ENCODE peak calls at places on chromosome 17, in four cellular contexts. One of them, this sample, is unnamed.

GRCh38 chr17:61088556-61088955 is 311.1 kb upstream of the TBX2 start:
- DNase-seq in psoas muscle: no peak
- DNase-seq in heart right ventricle: no peak
- DNase-seq in stomach: no peak
- DNase-seq in this sample: no peak

GRCh38 chr17:76240461-76241204 is at the start of gene RNF157:
- DNase-seq in psoas muscle: peak
- DNase-seq in heart right ventricle: peak
- DNase-seq in stomach: peak
- DNase-seq in this sample: peak

GRCh38 chr17:44053130-44053872 is 13.2 kb downstream of the LSM12 start:
- DNase-seq in psoas muscle: no peak
- DNase-seq in heart right ventricle: no peak
- DNase-seq in stomach: peak
- DNase-seq in this sample: peak

GRCh38 chr17:14886200-14886739 is 378.9 kb downstream of the PMP22 start:
- DNase-seq in psoas muscle: no peak
- DNase-seq in heart right ventricle: no peak
- DNase-seq in stomach: no peak
- DNase-seq in this sample: no peak

GRCh38 chr17:9195961-9196668 is 174.8 kb downstream of the NTN1 start:
- DNase-seq in psoas muscle: no peak
- DNase-seq in heart right ventricle: no peak
- DNase-seq in stomach: no peak
- DNase-seq in this sample: no peak

GRCh38 chr17:83083368-83084201 is 4.2 kb downstream of the METRNL start:
- DNase-seq in psoas muscle: peak
- DNase-seq in heart right ventricle: no peak
- DNase-seq in stomach: no peak
- DNase-seq in this sample: peak

GRCh38 chr17:38440614-38441397 is 12.5 kb downstream of the ARHGAP23 start:
- DNase-seq in psoas muscle: no peak
- DNase-seq in heart right ventricle: peak
- DNase-seq in stomach: no peak
- DNase-seq in this sample: no peak

GRCh38 chr17:17989081-17989480 is 16.4 kb downstream of the DRC3 start:
- DNase-seq in psoas muscle: no peak
- DNase-seq in heart right ventricle: no peak
- DNase-seq in stomach: no peak
- DNase-seq in this sample: no peak

GRCh38 chr17:61467416-61468262 is 15.4 kb downstream of the TBX4 start:
- DNase-seq in psoas muscle: no peak
- DNase-seq in heart right ventricle: no peak
- DNase-seq in stomach: peak
- DNase-seq in this sample: peak

GRCh38 chr17:17724307-17724921 is 43.2 kb downstream of the RAI1 start:
- DNase-seq in psoas muscle: no peak
- DNase-seq in heart right ventricle: peak
- DNase-seq in stomach: no peak
- DNase-seq in this sample: no peak

GRCh38 chr17:56752263-56752662 is 81.5 kb downstream of the C17orf67 start:
- DNase-seq in psoas muscle: no peak
- DNase-seq in heart right ventricle: no peak
- DNase-seq in stomach: no peak
- DNase-seq in this sample: no peak

GRCh38 chr17:76384222-76384986 is at the start of gene SPHK1:
- DNase-seq in psoas muscle: peak
- DNase-seq in heart right ventricle: peak
- DNase-seq in stomach: peak
- DNase-seq in this sample: peak

GRCh38 chr17:58247511-58248363 is 9.4 kb downstream of the LPO start:
- DNase-seq in psoas muscle: no peak
- DNase-seq in heart right ventricle: no peak
- DNase-seq in stomach: no peak
- DNase-seq in this sample: no peak

GRCh38 chr17:55175788-55176425 is 88.9 kb upstream of the HLF start:
- DNase-seq in psoas muscle: no peak
- DNase-seq in heart right ventricle: no peak
- DNase-seq in stomach: no peak
- DNase-seq in this sample: no peak

GRCh38 chr17:6574689-6575595 is 18.6 kb upstream of the PITPNM3 start:
- DNase-seq in psoas muscle: no peak
- DNase-seq in heart right ventricle: peak
- DNase-seq in stomach: peak
- DNase-seq in this sample: no peak

GRCh38 chr17:14161419-14161818 is 75.2 kb downstream of the CDRT15 start:
- DNase-seq in psoas muscle: no peak
- DNase-seq in heart right ventricle: no peak
- DNase-seq in stomach: no peak
- DNase-seq in this sample: no peak

GRCh38 chr17:6245301-6245810 is 175.2 kb downstream of the WSCD1 start:
- DNase-seq in psoas muscle: no peak
- DNase-seq in heart right ventricle: no peak
- DNase-seq in stomach: no peak
- DNase-seq in this sample: no peak

GRCh38 chr17:10318540-10318939 is 54.3 kb downstream of the MYH13 start:
- DNase-seq in psoas muscle: no peak
- DNase-seq in heart right ventricle: no peak
- DNase-seq in stomach: no peak
- DNase-seq in this sample: no peak

GRCh38 chr17:48174833-48175232 is 67.3 kb downstream of the SNX11 start:
- DNase-seq in psoas muscle: no peak
- DNase-seq in heart right ventricle: no peak
- DNase-seq in stomach: no peak
- DNase-seq in this sample: no peak

GRCh38 chr17:56359518-56359917 is 206.2 kb downstream of the ANKFN1 start:
- DNase-seq in psoas muscle: no peak
- DNase-seq in heart right ventricle: no peak
- DNase-seq in stomach: no peak
- DNase-seq in this sample: no peak

GRCh38 chr17:68777243-68777855 is 176.2 kb upstream of the FAM20A start:
- DNase-seq in psoas muscle: peak
- DNase-seq in heart right ventricle: peak
- DNase-seq in stomach: peak
- DNase-seq in this sample: peak

GRCh38 chr17:31249742-31250141 is 47.3 kb downstream of the OMG start:
- DNase-seq in psoas muscle: no peak
- DNase-seq in heart right ventricle: no peak
- DNase-seq in stomach: no peak
- DNase-seq in this sample: no peak

GRCh38 chr17:42519546-42520444 is 16.2 kb upstream of the NAGLU start:
- DNase-seq in psoas muscle: peak
- DNase-seq in heart right ventricle: peak
- DNase-seq in stomach: peak
- DNase-seq in this sample: peak

GRCh38 chr17:82442643-82443464 is 7.7 kb downstream of the CYBC1 start:
- DNase-seq in psoas muscle: no peak
- DNase-seq in heart right ventricle: peak
- DNase-seq in stomach: no peak
- DNase-seq in this sample: no peak

GRCh38 chr17:76296889-76297288 is 11.2 kb downstream of the QRICH2 start:
- DNase-seq in psoas muscle: no peak
- DNase-seq in heart right ventricle: no peak
- DNase-seq in stomach: no peak
- DNase-seq in this sample: no peak

GRCh38 chr17:74362811-74363498 is 1.3 kb upstream of the BTBD17 start:
- DNase-seq in psoas muscle: no peak
- DNase-seq in heart right ventricle: no peak
- DNase-seq in stomach: no peak
- DNase-seq in this sample: no peak

GRCh38 chr17:81926451-81927144 is 937 bp downstream of the MAFG start:
- DNase-seq in psoas muscle: peak
- DNase-seq in heart right ventricle: peak
- DNase-seq in stomach: peak
- DNase-seq in this sample: peak

GRCh38 chr17:82390860-82391435 is 19.4 kb downstream of the UTS2R start:
- DNase-seq in psoas muscle: no peak
- DNase-seq in heart right ventricle: no peak
- DNase-seq in stomach: no peak
- DNase-seq in this sample: no peak

GRCh38 chr17:57294629-57295501 is 38.5 kb downstream of the MSI2 start:
- DNase-seq in psoas muscle: peak
- DNase-seq in heart right ventricle: peak
- DNase-seq in stomach: no peak
- DNase-seq in this sample: no peak

GRCh38 chr17:17060930-17061329 is 18.7 kb downstream of the MPRIP start:
- DNase-seq in psoas muscle: no peak
- DNase-seq in heart right ventricle: no peak
- DNase-seq in stomach: no peak
- DNase-seq in this sample: no peak

GRCh38 chr17:73325527-73325842 is 13.7 kb upstream of the CDC42EP4 start:
- DNase-seq in psoas muscle: peak
- DNase-seq in heart right ventricle: no peak
- DNase-seq in stomach: no peak
- DNase-seq in this sample: no peak

GRCh38 chr17:76191891-76192290 is 48.4 kb downstream of the RNF157 start:
- DNase-seq in psoas muscle: no peak
- DNase-seq in heart right ventricle: no peak
- DNase-seq in stomach: no peak
- DNase-seq in this sample: no peak

GRCh38 chr17:45170280-45170975 is 8.8 kb downstream of the HEXIM2 start:
- DNase-seq in psoas muscle: no peak
- DNase-seq in heart right ventricle: no peak
- DNase-seq in stomach: no peak
- DNase-seq in this sample: no peak

DNA sequence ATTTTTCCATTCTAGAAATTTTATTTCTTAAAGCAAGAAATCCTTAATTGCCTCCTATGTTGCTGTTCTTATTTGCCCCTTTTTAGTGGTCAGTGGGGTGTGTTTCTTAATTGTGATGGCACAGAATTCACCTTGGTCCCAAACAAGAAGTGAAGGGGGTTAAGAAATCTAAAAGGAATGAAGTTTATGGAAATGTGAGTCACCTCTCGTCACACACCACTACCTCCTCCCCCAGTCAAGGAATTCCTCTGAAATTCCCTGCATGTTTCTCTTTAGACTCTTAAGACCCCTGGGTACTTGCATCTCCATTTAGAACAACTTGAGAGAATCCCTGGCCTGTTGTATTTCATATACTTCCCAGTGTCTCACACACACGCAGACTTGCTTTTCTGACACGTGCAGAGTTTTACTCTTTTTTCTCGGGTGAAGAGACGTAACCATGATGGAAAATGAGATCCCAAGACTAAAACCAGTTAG is 247.4 kb downstream of the PRKCA start:
- DNase-seq in psoas muscle: no peak
- DNase-seq in heart right ventricle: no peak
- DNase-seq in stomach: no peak
- DNase-seq in this sample: no peak
- H3K27ac ChIP-seq in psoas muscle: no peak
- H3K27ac ChIP-seq in heart right ventricle: no peak
- H3K27ac ChIP-seq in stomach: no peak
- H3K27ac ChIP-seq in this sample: no peak

GRCh38 chr17:59842901-59843652 is 49.7 kb downstream of the TUBD1 start:
- DNase-seq in psoas muscle: no peak
- DNase-seq in heart right ventricle: no peak
- DNase-seq in stomach: peak
- DNase-seq in this sample: peak
- H3K4me3 ChIP-seq in psoas muscle: no peak
- H3K4me3 ChIP-seq in heart right ventricle: no peak
- H3K4me3 ChIP-seq in stomach: no peak
- H3K4me3 ChIP-seq in this sample: no peak

GRCh38 chr17:79986441-79987186 is 49.1 kb downstream of the TBC1D16 start:
- DNase-seq in psoas muscle: no peak
- DNase-seq in heart right ventricle: no peak
- DNase-seq in stomach: no peak
- DNase-seq in this sample: no peak

GRCh38 chr17:79987187-79987889 is 48.3 kb downstream of the TBC1D16 start:
- DNase-seq in psoas muscle: no peak
- DNase-seq in heart right ventricle: no peak
- DNase-seq in stomach: no peak
- DNase-seq in this sample: no peak

GRCh38 chr17:79989106-79989835 is 46.4 kb downstream of the TBC1D16 start:
- DNase-seq in psoas muscle: no peak
- DNase-seq in heart right ventricle: no peak
- DNase-seq in stomach: no peak
- DNase-seq in this sample: no peak

GRCh38 chr17:79988163-79988971 is 47.3 kb downstream of the TBC1D16 start:
- DNase-seq in psoas muscle: no peak
- DNase-seq in heart right ventricle: no peak
- DNase-seq in stomach: peak
- DNase-seq in this sample: peak

GRCh38 chr17:79987890-79988162 is 47.8 kb downstream of the TBC1D16 start:
- DNase-seq in psoas muscle: no peak
- DNase-seq in heart right ventricle: no peak
- DNase-seq in stomach: no peak
- DNase-seq in this sample: no peak
- H3K27ac ChIP-seq in psoas muscle: no peak
- H3K27ac ChIP-seq in heart right ventricle: no peak
- H3K27ac ChIP-seq in stomach: peak
- H3K27ac ChIP-seq in this sample: no peak

GRCh38 chr17:49496866-49497146 is 1.7 kb downstream of the NGFR start:
- DNase-seq in psoas muscle: no peak
- DNase-seq in heart right ventricle: no peak
- DNase-seq in stomach: no peak
- DNase-seq in this sample: no peak

GRCh38 chr17:49498037-49498615 is 3.0 kb downstream of the NGFR start:
- DNase-seq in psoas muscle: no peak
- DNase-seq in heart right ventricle: no peak
- DNase-seq in stomach: no peak
- DNase-seq in this sample: no peak

GRCh38 chr17:49496183-49496865 is 1.2 kb downstream of the NGFR start:
- DNase-seq in psoas muscle: peak
- DNase-seq in heart right ventricle: peak
- DNase-seq in stomach: peak
- DNase-seq in this sample: peak

GRCh38 chr17:49495842-49496182 is 719 bp downstream of the NGFR start:
- DNase-seq in psoas muscle: no peak
- DNase-seq in heart right ventricle: no peak
- DNase-seq in stomach: no peak
- DNase-seq in this sample: no peak

DNA sequence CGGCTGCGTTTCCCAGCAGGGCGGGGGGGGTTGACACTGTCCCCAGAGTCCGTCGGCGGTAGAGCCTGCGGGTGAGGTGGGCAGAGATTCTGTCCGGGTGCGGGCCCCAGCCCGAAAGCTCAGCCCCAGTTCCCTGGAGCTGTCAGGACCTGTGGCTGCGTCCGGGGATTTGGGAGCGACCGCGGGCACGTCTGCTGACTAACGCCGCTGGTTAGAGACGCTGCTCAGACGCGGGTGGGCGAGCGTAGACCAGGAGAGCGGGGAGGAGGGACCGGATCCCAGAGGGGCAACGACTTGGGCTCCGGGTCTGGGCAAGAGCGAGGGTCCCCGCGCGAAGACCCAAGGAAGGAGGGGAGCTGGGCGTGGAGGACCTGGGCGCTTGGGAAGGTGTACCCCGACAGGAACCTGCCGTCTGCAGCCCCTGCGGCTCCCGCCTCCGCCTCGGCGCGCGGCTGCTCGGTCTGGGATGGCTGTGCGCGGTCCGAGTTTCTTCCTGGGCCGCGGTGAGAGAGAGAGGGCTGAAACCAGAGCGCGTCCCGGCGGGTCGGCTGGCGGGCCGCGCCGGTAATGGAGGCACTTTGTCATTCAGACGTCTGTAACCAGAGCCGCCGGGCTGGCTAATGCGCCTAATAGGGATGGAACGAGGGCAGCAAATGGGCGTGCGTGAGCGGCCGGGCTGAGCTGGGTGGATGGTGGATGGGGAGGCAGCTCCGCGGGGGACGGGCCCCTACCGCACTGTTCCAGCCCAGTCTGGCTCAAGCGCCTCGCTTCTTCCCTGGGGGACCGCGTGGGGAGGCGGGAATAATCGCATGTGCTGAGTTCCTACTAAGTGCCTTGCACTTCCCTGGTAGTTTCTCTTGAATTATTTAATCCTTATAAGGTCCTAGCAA is 2.3 kb downstream of the NGFR start:
- DNase-seq in psoas muscle: peak
- DNase-seq in heart right ventricle: peak
- DNase-seq in stomach: no peak
- DNase-seq in this sample: no peak
- H3K4me3 ChIP-seq in psoas muscle: peak
- H3K4me3 ChIP-seq in heart right ventricle: peak
- H3K4me3 ChIP-seq in stomach: peak
- H3K4me3 ChIP-seq in this sample: no peak

This sample was measured in body of pancreas.